ENCODE peak calls at places on chromosomes 4 and X, in six cellular contexts. V is left ventricle myocardium inferior, K is ovary, Q is suprapubic skin, P is OCI-LY7, C is A549. A is an unnamed sample.

GRCh38 chr4:118983293-118983692 is 94.6 kb downstream of the SYNPO2 start:
- DNase-seq in K (no peak), C (no peak), V (no peak), Q (no peak), P (no peak), A (no peak)

GRCh38 chr4:48792348-48793006 is 12.4 kb upstream of the FRYL start:
- DNase-seq in Q (no peak), V (no peak), C (no peak), P (no peak), K (no peak), A (no peak)

GRCh38 chr4:41204400-41204978 is 9.9 kb downstream of the APBB2 start:
- DNase-seq in V (peak; percentile 33), P (no peak), C (no peak), K (peak; percentile 39), Q (no peak), A (no peak)

GRCh38 chr4:102299708-102300107 is 45.6 kb downstream of the SLC39A8 start:
- DNase-seq in P (peak; percentile 56), V (peak; percentile 11), C (peak; percentile 8), K (peak; percentile 18), Q (no peak), A (no peak)

GRCh38 chrX:153816821-153817220 is 13.5 kb downstream of the PDZD4 start:
- DNase-seq in P (no peak), K (no peak), C (no peak), Q (no peak), V (no peak), A (peak; percentile 44)

GRCh38 chr4:24070117-24070516 is 180.3 kb upstream of the PPARGC1A start:
- DNase-seq in C (no peak), Q (no peak), K (no peak), V (no peak), P (no peak), A (no peak)

GRCh38 chr4:184616633-184617471 is 32.4 kb downstream of the CASP3 start:
- DNase-seq in Q (no peak), V (no peak), P (no peak), K (no peak), C (no peak), A (no peak)

GRCh38 chr4:8383451-8384160 is 56.9 kb downstream of the ACOX3 start:
- DNase-seq in V (peak; percentile 27), P (no peak), C (no peak), Q (no peak), K (no peak), A (no peak)

GRCh38 chr4:73259552-73260140 is 1.0 kb upstream of the ANKRD17 start:
- DNase-seq in Q (peak; percentile 50), P (peak; percentile 46), V (no peak), C (no peak), K (no peak), A (peak; percentile 44)

DNA sequence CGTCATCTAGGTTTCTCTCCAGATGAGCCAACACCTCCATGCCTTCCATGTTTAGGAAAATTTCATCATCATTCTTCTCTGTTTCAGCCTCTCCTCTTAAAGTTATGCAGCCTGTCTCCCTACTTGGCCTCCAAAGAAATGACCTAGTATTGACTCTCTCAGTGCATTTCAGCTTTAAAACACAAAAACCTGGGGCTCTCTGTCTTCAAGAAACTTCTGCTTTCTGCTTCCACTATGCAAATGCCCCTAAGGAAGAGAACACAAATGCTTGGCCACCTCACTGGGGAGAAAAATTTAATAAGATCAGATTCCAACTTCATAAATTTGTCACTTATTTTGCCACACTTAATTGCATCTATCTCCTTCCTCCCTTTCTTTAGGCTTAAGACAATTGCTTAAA is 93.3 kb downstream of the GPRIN3 start:
- DNase-seq in K (no peak), P (no peak), C (no peak), Q (no peak), V (no peak), A (no peak)
- H3K27ac ChIP-seq in K (no peak overlapping the region), P (no peak overlapping the region), C (no peak overlapping the region), Q (no peak overlapping the region), V (no peak overlapping the region), A (no peak overlapping the region)

DNA sequence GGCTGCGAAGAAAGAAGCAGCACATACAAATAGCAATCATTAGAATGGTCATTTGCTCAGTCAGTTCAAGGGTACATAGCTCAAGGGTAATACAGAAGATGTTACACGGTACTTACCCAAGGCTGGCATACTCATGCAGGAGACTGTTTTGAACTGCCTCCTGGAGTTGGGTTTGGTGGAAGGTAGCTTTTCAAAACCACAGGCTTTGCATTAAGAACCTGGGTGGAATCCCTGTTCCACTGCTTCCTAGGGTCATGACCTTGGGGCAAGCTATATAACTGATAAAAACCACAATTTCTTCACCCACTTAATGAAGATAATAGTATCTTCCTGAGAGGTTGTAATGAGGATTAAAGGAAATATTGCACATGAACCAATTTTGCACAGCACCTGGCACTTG is 36.5 kb downstream of the TBC1D9 start:
- DNase-seq in V (no peak), P (peak; percentile 43), C (no peak), Q (no peak), K (no peak), A (no peak)
- H3K4me1 ChIP-seq in V (peaks cover 78% of the 10 kb centered on the region), P (peaks cover 57% of the 10 kb centered on the region), C (peaks cover 17% of the 10 kb centered on the region), Q (peaks cover 33% of the 10 kb centered on the region), K (peaks cover 3% of the 10 kb centered on the region), A (no peaks in the 10 kb centered on the region)

GRCh38 chr4:167966161-167966560 is 126.2 kb upstream of the ANXA10 start:
- DNase-seq in Q (no peak), K (no peak), P (no peak), V (no peak), C (no peak), A (no peak)
- H3K9me3 ChIP-seq in Q (no peaks in the 10 kb centered on the region), K (no peaks in the 10 kb centered on the region), P (no peaks in the 10 kb centered on the region), V (peaks cover 29% of the 10 kb centered on the region), C (no peaks in the 10 kb centered on the region), A (no peaks in the 10 kb centered on the region)

DNA sequence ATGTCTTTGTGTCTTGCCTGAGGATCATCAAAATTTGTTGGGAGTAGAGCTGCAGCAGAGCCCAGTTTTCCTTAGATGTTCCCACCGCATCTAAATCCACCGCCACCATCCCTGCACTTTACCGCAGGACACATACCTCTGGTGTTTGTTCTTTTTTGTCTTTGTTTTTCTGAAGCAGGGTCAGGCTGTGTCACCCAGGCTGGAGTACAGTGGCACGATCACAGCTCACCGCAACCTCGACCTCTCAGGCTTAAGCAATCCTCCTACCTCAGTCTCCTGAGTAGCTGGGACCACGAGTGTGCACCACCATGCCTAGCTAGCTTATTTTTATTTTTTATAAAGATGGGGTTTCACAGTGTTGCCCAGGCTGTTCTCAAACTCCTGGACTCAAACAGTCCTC is 4.6 kb downstream of the ENOPH1 start:
- DNase-seq in Q (no peak), P (no peak), V (no peak), K (no peak), C (no peak), A (no peak)
- H3K27ac ChIP-seq in Q (no peak overlapping the region), P (no peak overlapping the region), V (no peak overlapping the region), K (no peak overlapping the region), C (no peak overlapping the region), A (no peak overlapping the region)

GRCh38 chrX:19881559-19881958 is 5.8 kb downstream of the SH3KBP1 start:
- DNase-seq in K (no peak), Q (no peak), C (no peak), P (no peak), V (no peak), A (no peak)
- H3K4me1 ChIP-seq in K (no peaks in the 10 kb centered on the region), Q (no peaks in the 10 kb centered on the region), C (peaks cover 24% of the 10 kb centered on the region), P (peaks cover 53% of the 10 kb centered on the region), V (peaks cover 10% of the 10 kb centered on the region), A (peaks cover 10% of the 10 kb centered on the region)

DNA sequence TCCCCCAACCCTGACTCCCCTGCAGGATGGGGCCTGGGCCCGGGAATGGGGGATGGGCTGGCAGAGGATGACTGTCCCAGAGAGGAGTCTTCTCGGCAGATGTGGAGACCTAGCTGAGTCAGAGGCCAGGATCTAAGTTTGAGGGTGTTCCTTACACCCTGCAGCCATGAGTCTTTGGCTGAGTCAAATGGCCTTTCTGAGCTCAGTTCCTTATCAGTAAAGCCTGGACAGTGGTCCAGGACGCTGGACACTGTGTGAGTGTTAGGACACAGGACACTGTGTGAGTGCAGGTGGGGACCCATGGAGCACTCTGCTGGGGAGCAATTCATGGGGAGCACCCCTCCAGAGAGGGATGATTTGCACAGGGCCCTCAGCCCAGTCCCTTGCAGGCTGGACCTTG is 5.0 kb downstream of the IL9R start:
- DNase-seq in C (no peak), P (no peak), V (no peak), K (no peak), Q (no peak), A (no peak)
- H3K9me3 ChIP-seq in C (no peaks in the 10 kb centered on the region), P (no peaks in the 10 kb centered on the region), V (no peaks in the 10 kb centered on the region), K (no peaks in the 10 kb centered on the region), Q (no peaks in the 10 kb centered on the region), A (no peaks in the 10 kb centered on the region)

DNA sequence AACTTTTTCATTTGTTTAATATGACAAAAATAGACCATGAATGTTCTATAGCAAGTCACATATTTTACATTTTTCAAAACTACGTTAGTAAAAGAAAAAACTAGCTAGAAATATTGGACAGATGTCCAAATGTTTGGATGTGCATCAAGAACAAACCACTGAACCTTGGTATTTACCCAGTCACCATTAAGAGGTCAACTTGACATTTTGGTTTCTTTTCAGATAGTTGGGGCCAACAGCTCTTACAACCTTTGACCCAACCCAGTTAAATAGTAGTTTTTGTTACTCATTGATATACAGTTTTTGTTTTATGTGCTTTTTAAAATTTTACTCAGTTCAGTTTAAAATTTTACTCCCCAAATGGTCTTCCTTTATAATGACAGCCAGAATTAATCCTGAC is 238.7 kb upstream of the TET2 start:
- DNase-seq in V (no peak), Q (no peak), C (no peak), P (no peak), K (no peak), A (no peak)
- H3K27ac ChIP-seq in V (no peak overlapping the region), Q (no peak overlapping the region), C (no peak overlapping the region), P (no peak overlapping the region), K (no peak overlapping the region), A (no peak overlapping the region)

GRCh38 chr4:86942185-86942666 is 7.4 kb downstream of the AFF1 start:
- DNase-seq in C (peak; percentile 27), V (no peak), Q (no peak), K (no peak), P (no peak), A (no peak)
- H3K4me1 ChIP-seq in C (peaks cover 52% of the 10 kb centered on the region), V (peaks cover 69% of the 10 kb centered on the region), Q (peaks cover 60% of the 10 kb centered on the region), K (peaks cover 2% of the 10 kb centered on the region), P (peaks cover 92% of the 10 kb centered on the region), A (peaks cover 46% of the 10 kb centered on the region)

A was measured in CD4-positive, CD25-positive, alpha-beta regulatory T cell.